ENCODE peak calls at places on chromosomes 6 and 20, in six cellular contexts. O is RPMI8226, U is NAMALWA, Y is left cardiac atrium, F is omental fat pad, A is NCI-H2081. N is an unnamed sample.

GRCh38 chr6:39140556-39141191 is 25.7 kb upstream of the SAYSD1 start:
- DNase-seq in O (no peak), U (no peak), Y (no peak), F (no peak), A (no peak), N (no peak)

GRCh38 chr20:24296477-24297380 is 172.7 kb upstream of the SYNDIG1 start:
- DNase-seq in O (no peak), U (no peak), Y (no peak), F (no peak), A (no peak), N (no peak)

GRCh38 chr6:1558388-1558787 is 51.3 kb upstream of the FOXC1 start:
- DNase-seq in O (no peak), U (no peak), Y (no peak), F (no peak), A (no peak), N (no peak)

GRCh38 chr6:159608961-159609673 is 83.9 kb downstream of the SOD2 start:
- DNase-seq in O (peak), U (peak), Y (no peak), F (no peak), A (no peak), N (no peak)

GRCh38 chr6:152462716-152463115 is 174.4 kb downstream of the SYNE1 start:
- DNase-seq in O (no peak), U (no peak), Y (no peak), F (no peak), A (no peak), N (no peak)

GRCh38 chr6:137927777-137928218 is 60.7 kb downstream of the TNFAIP3 start:
- DNase-seq in O (peak), U (peak), Y (no peak), F (no peak), A (no peak), N (no peak)

GRCh38 chr20:4871486-4871885 is 129.8 kb downstream of the SLC23A2 start:
- DNase-seq in O (no peak), U (no peak), Y (no peak), F (no peak), A (no peak), N (no peak)

GRCh38 chr20:44738779-44739477 is 6.7 kb upstream of the KCNK15 start:
- DNase-seq in O (peak), U (peak), Y (no peak), F (peak), A (peak), N (peak)

GRCh38 chr6:3176562-3177355 is 19.4 kb upstream of the TUBB2A start:
- DNase-seq in O (peak), U (no peak), Y (peak), F (no peak), A (no peak), N (no peak)

GRCh38 chr20:46040902-46041535 is 12.0 kb downstream of the SLC12A5 start:
- DNase-seq in O (peak), U (peak), Y (no peak), F (no peak), A (no peak), N (no peak)